ENCODE peak calls at places on chromosomes 7 and 10, in seven cellular contexts. O is right lobe of liver; N is aorta; A is right atrium auricular region; H is BE2C; P is CD8-positive, alpha-beta T cell; W is left ventricle myocardium inferior. G is an unnamed sample.

GRCh38 chr7:122884186-122884585 is 2.1 kb downstream of the CADPS2 start:
- DNase-seq in A (no peak), W (no peak), O (no peak), P (no peak), N (no peak), H (no peak), G (no peak)

GRCh38 chr7:143299840-143300239 is 11.7 kb downstream of the CASP2 start:
- DNase-seq in H (peak; percentile 55), N (no peak), A (no peak), W (no peak), O (peak; percentile 64), P (peak; percentile 53), G (peak; percentile 53)

GRCh38 chr10:78165617-78166016 is 132.0 kb downstream of the RPS24 start:
- DNase-seq in O (no peak), A (no peak), P (no peak), N (no peak), H (peak; percentile 20), W (no peak), G (no peak)

GRCh38 chr10:52215745-52216361 is 98.2 kb upstream of the DKK1 start:
- DNase-seq in H (peak; percentile 34), W (no peak), A (no peak), P (peak; percentile 6), N (no peak), O (peak; percentile 48), G (peak; percentile 63)

GRCh38 chr10:128018236-128018635 is 108.0 kb downstream of the MKI67 start:
- DNase-seq in P (no peak), H (no peak), A (no peak), N (no peak), W (no peak), O (no peak), G (no peak)

GRCh38 chr7:48052748-48053147 is 17.4 kb downstream of the C7orf57 start:
- DNase-seq in W (no peak), H (no peak), P (no peak), N (no peak), A (no peak), O (no peak), G (no peak)

GRCh38 chr7:111041577-111041976 is 49.4 kb upstream of the LRRN3 start:
- DNase-seq in N (no peak), W (no peak), O (no peak), H (no peak), A (no peak), P (no peak), G (no peak)

GRCh38 chr7:30142710-30143109 is 7.9 kb downstream of the MTURN start:
- DNase-seq in A (peak; percentile 85), W (no peak), P (no peak), O (no peak), N (peak; percentile 71), H (no peak), G (no peak)

GRCh38 chr7:104174798-104175197 is 33.0 kb downstream of the ORC5 start:
- DNase-seq in O (no peak), P (no peak), W (no peak), H (no peak), N (no peak), A (no peak), G (no peak)

GRCh38 chr7:102978280-102978679 is 65.5 kb downstream of the LRRC17 start:
- DNase-seq in W (no peak), P (no peak), N (peak; percentile 88), O (no peak), A (no peak), H (no peak), G (peak; percentile 67)

GRCh38 chr7:132825222-132825621 is 249.0 kb upstream of the PLXNA4 start:
- DNase-seq in O (no peak), A (no peak), H (no peak), P (no peak), N (no peak), W (no peak), G (no peak)

GRCh38 chr7:73830872-73831655 is at the start of gene CLDN4:
- DNase-seq in O (no peak), N (no peak), A (no peak), P (no peak), W (no peak), H (peak; percentile 65), G (no peak)

GRCh38 chr7:147803625-147804024 is 786.9 kb upstream of the C7orf33 start:
- DNase-seq in P (no peak), A (no peak), H (peak; percentile 57), N (no peak), O (no peak), W (no peak), G (no peak)

GRCh38 chr7:44195901-44196300 is 4.9 kb upstream of the YKT6 start:
- DNase-seq in N (no peak), W (no peak), O (no peak), A (no peak), P (no peak), H (no peak), G (no peak)

GRCh38 chr10:119667562-119668328 is 16.6 kb downstream of the BAG3 start:
- DNase-seq in N (peak; percentile 82), P (no peak), A (peak; percentile 89), O (no peak), W (peak; percentile 80), H (peak; percentile 72), G (peak; percentile 78)

GRCh38 chr7:94295805-94296204 is 98.9 kb upstream of the COL1A2 start:
- DNase-seq in P (no peak), H (no peak), O (no peak), N (no peak), W (no peak), A (no peak), G (peak; percentile 20)

GRCh38 chr10:76429642-76430041 is 998.2 kb downstream of the LRMDA start:
- DNase-seq in P (no peak), N (no peak), W (no peak), O (no peak), H (no peak), A (no peak), G (no peak)

GRCh38 chr7:79352323-79352722 is 101.1 kb downstream of the MAGI2 start:
- DNase-seq in P (no peak), A (no peak), W (no peak), O (no peak), N (no peak), H (no peak), G (no peak)

GRCh38 chr10:88270871-88271713 is 312.0 kb downstream of the RNLS start:
- DNase-seq in N (no peak), W (no peak), O (no peak), H (no peak), P (no peak), A (no peak), G (no peak)

GRCh38 chr7:134433430-134433829 is 25.5 kb downstream of the AKR1B1 start:
- DNase-seq in N (no peak), O (no peak), W (no peak), H (no peak), A (no peak), P (no peak), G (no peak)

GRCh38 chr7:134431805-134432204 is 27.1 kb downstream of the AKR1B1 start:
- DNase-seq in N (no peak), A (no peak), O (no peak), P (no peak), W (no peak), H (no peak), G (no peak)

GRCh38 chr7:134434701-134435100 is 24.2 kb downstream of the AKR1B1 start:
- DNase-seq in P (no peak), H (no peak), O (no peak), A (no peak), N (no peak), W (no peak), G (no peak)

GRCh38 chr7:134432296-134433152 is 26.4 kb downstream of the AKR1B1 start:
- DNase-seq in A (peak; percentile 92), O (peak; percentile 82), N (peak; percentile 95), H (peak; percentile 93), W (peak; percentile 85), P (peak; percentile 58), G (peak; percentile 93)

DNA sequence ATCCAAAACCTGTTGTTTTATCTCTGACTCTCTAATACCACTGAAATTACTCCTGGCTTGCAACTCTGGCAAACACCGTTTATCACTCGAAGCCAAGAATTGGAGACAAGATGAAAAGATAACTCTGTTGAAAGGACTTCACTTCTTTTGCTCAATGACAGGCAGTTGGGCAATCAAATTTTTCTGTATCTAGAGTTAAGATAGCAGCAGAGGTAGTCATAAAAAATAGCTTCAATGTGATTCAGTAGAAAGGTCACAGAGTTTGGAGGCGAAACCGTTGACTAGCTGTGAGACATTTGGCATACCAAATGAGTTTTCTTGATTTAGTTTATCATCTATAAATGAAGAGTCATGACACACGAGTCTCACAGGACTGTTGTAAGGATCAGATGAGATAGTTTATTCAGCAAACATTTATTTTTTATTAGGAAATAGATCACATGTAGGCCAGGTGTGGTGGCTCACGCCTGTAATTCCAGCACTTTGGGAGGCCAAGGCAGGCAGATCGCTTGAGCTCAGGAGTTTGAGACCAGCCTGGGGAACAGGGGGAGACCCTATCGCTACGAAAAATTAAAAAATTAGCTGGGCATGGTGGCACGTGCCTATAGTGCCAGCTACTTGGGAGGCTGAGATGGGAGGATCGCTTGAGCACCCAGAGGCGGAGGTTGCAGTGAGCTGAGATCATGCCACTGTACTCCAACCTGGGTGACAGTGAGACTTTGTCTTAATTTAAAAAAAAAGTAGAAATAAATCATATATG is 23.6 kb downstream of the AKR1B1 start:
- DNase-seq in W (no peak), H (no peak), O (no peak), N (no peak), P (no peak), A (no peak), G (no peak)
- H3K4me1 ChIP-seq in W (peaks cover 23% of the 10 kb centered on the region), H (no peaks in the 10 kb centered on the region), O (no peaks in the 10 kb centered on the region), N (no peaks in the 10 kb centered on the region), P (peaks cover 4% of the 10 kb centered on the region), A (no peaks in the 10 kb centered on the region), G (peaks cover 6% of the 10 kb centered on the region)

GRCh38 chr10:110865804-110866482 is 5.8 kb upstream of the PDCD4 start:
- DNase-seq in P (no peak), H (no peak), O (no peak), N (no peak), A (no peak), W (no peak), G (no peak)
- H3K4me1 ChIP-seq in P (peaks cover 99% of the 10 kb centered on the region), H (peaks cover 12% of the 10 kb centered on the region), O (peaks cover 4% of the 10 kb centered on the region), N (peaks cover 4% of the 10 kb centered on the region), A (no peaks in the 10 kb centered on the region), W (peaks cover 19% of the 10 kb centered on the region), G (peaks cover 56% of the 10 kb centered on the region)

DNA sequence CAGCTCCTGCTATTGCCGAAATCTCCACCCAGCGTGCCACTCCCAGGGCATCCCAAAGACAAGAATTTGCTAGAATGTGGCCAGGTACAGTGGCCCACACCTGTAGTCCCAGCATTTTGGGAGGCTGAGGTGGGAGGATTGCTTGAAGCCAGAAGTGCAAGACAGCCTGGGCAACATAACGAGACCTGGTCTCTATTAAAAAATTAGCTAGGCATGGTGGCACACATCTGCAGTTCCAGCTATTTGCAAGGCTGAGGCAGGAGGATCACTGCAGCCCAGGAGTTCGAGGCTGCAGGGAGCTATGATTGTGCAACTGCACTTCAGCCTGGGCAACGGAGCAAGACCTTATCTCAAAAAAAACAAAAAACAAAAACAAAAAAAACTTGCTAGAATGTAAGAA is 73.3 kb upstream of the LYZL2 start:
- DNase-seq in W (no peak), O (no peak), P (no peak), N (no peak), H (no peak), A (no peak), G (no peak)
- H3K4me1 ChIP-seq in W (no peaks in the 10 kb centered on the region), O (no peaks in the 10 kb centered on the region), P (peaks cover 66% of the 10 kb centered on the region), N (no peaks in the 10 kb centered on the region), H (peaks cover 7% of the 10 kb centered on the region), A (no peaks in the 10 kb centered on the region), G (no peaks in the 10 kb centered on the region)

DNA sequence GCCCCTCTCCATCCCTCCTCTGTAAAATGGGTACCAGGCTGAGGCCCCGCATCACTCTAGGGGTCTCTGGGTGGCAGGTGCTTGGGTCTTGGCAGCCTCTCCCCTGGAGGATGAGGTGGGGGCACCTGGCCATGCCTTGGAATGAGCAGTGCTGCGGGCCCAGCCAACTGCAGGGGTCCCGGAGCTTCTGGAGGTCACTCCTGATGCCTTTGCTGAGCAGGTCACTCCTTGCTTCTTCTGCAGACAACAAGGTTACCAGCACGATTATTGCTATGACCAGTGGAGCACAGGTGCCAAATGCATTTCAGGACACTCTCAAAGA is 22.4 kb upstream of the ZNF488 start:
- DNase-seq in O (no peak), P (no peak), A (peak; percentile 50), N (no peak), H (no peak), W (no peak), G (no peak)
- H3K4me1 ChIP-seq in O (no peaks in the 10 kb centered on the region), P (no peaks in the 10 kb centered on the region), A (no peaks in the 10 kb centered on the region), N (no peaks in the 10 kb centered on the region), H (no peaks in the 10 kb centered on the region), W (peaks cover 20% of the 10 kb centered on the region), G (peaks cover 9% of the 10 kb centered on the region)

G was measured in testis.